ENCODE peak calls at places on chromosome 18, in seven cellular contexts. Q is neural progenitor cell, L is HCT116, E is GM23248, D is fibroblast of lung, V is mammary epithelial cell, O is K562. G is an unnamed sample. For H3K9me3, the result is how much of the 10 kb centered on the place peaks cover.

GRCh38 chr18:46821856-46822711 is 65.2 kb upstream of the ST8SIA5 start:
- DNase-seq in Q (no peak), L (no peak), E (no peak), D (no peak), V (no peak), O (no peak), G (no peak)

GRCh38 chr18:47032945-47033344 is 2.5 kb downstream of the ELOA2 start:
- DNase-seq in Q (no peak), L (no peak), E (no peak), D (no peak), V (no peak), O (no peak), G (no peak)

GRCh38 chr18:13562494-13563029 is 163.8 kb downstream of the FAM210A start:
- DNase-seq in Q (no peak), L (no peak), E (no peak), D (no peak), V (no peak), O (no peak), G (no peak)

GRCh38 chr18:34809697-34810096 is 99.6 kb downstream of the DTNA start:
- DNase-seq in Q (peak), L (peak), E (peak), D (peak), V (peak), O (peak), G (no peak)

GRCh38 chr18:75137346-75137877 is 71.5 kb downstream of the PTGR3 start:
- DNase-seq in Q (no peak), L (no peak), E (no peak), D (no peak), V (no peak), O (no peak), G (no peak)

GRCh38 chr18:3998698-3999333 is 456.3 kb downstream of the DLGAP1 start:
- DNase-seq in Q (peak), L (peak), E (peak), D (peak), V (peak), O (peak), G (no peak)

GRCh38 chr18:67511840-67512239 is 4.7 kb downstream of the DSEL start:
- DNase-seq in Q (no peak), L (no peak), E (no peak), D (no peak), V (no peak), O (no peak), G (no peak)

GRCh38 chr18:34965108-34965507 is 76.1 kb upstream of the MAPRE2 start:
- DNase-seq in Q (no peak), L (no peak), E (no peak), D (no peak), V (no peak), O (no peak), G (no peak)

GRCh38 chr18:67876866-67877265 is 360.3 kb upstream of the DSEL start:
- DNase-seq in Q (peak), L (no peak), E (no peak), D (no peak), V (no peak), O (no peak), G (no peak)

GRCh38 chr18:42048150-42048549 is 93.1 kb downstream of the PIK3C3 start:
- DNase-seq in Q (no peak), L (no peak), E (peak), D (peak), V (peak), O (no peak), G (no peak)

GRCh38 chr18:79611040-79611681 is 68.4 kb upstream of the CTDP1 start:
- DNase-seq in Q (no peak), L (peak), E (peak), D (peak), V (peak), O (peak), G (no peak)

GRCh38 chr18:46419391-46420141 is 237.5 kb downstream of the LOXHD1 start:
- DNase-seq in Q (peak), L (no peak), E (no peak), D (no peak), V (no peak), O (no peak), G (no peak)

GRCh38 chr18:460302-460701 is 40.2 kb downstream of the COLEC12 start:
- DNase-seq in Q (no peak), L (no peak), E (no peak), D (no peak), V (no peak), O (no peak), G (no peak)

GRCh38 chr18:7830468-7830867 is 263.4 kb downstream of the PTPRM start:
- DNase-seq in Q (no peak), L (peak), E (no peak), D (no peak), V (no peak), O (peak), G (no peak)

GRCh38 chr18:56036673-56037072 is 448.7 kb upstream of the TCF4 start:
- DNase-seq in Q (no peak), L (no peak), E (no peak), D (peak), V (no peak), O (no peak), G (no peak)

GRCh38 chr18:8933714-8934284 is 168.7 kb upstream of the NDUFV2 start:
- DNase-seq in Q (no peak), L (no peak), E (no peak), D (peak), V (no peak), O (no peak), G (no peak)

GRCh38 chr18:8936646-8937045 is 165.9 kb upstream of the NDUFV2 start:
- DNase-seq in Q (no peak), L (no peak), E (no peak), D (no peak), V (no peak), O (no peak), G (no peak)

GRCh38 chr18:8930990-8931648 is 171.4 kb upstream of the NDUFV2 start:
- DNase-seq in Q (no peak), L (no peak), E (no peak), D (peak), V (no peak), O (no peak), G (no peak)

GRCh38 chr18:8929381-8929780 is 173.1 kb upstream of the NDUFV2 start:
- DNase-seq in Q (no peak), L (no peak), E (peak), D (no peak), V (peak), O (no peak), G (no peak)

DNA sequence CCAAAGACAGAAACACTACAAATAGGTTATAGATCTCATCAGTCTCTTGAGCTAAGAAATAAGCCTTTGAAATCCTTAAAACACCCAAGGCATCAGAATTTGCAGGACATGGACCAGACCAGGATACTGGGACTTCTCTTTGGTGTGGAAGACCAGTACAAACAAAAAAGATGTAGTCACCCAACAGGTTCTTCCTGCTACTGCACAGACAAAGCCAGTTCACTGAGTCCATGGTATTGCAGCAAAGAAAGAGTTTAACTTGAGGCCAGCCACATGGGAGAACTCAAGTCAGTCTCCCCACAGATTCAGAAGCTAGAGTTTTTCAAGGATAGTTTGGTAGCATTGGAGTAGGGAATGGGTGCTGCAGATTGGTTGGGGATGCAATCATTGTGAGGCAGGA is 169.6 kb upstream of the NDUFV2 start:
- DNase-seq in Q (no peak), L (no peak), E (no peak), D (no peak), V (no peak), O (no peak), G (no peak)
- H3K9me3 ChIP-seq in Q (under half), L (under half), E (under half), D (under half), V (under half), O (under half), G (under half)

GRCh38 chr18:59273936-59274928 is 978 bp upstream of the RAX start:
- DNase-seq in Q (peak), L (no peak), E (no peak), D (no peak), V (no peak), O (no peak), G (no peak)
- TF ChIP-seq EZH2 in Q (no peak), L (no peak), E (no peak), D (no peak), V (no peak), O (no peak), G (no peak)

GRCh38 chr18:44265437-44265836 is 415.3 kb upstream of the SETBP1 start:
- DNase-seq in Q (no peak), L (no peak), E (no peak), D (no peak), V (no peak), O (no peak), G (no peak)

DNA sequence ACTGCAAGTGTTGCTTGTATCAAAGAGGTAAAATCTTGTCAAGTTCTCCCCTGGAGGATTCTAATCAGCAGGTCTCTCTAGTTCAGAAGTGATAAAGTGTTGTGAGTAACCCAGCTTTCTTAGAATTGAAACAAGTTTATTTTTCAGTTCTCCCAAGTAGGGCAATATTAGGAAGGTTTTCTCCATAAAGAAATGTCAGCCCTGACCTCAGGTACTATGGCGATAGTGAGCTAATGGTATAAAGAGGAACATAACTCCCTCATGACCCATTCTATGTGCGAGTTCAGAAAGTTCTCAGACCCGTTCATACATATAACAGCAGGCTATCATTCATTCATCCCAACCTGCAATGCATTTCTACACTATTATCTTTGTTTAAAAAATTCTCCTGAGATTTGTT is 421.1 kb upstream of the SETBP1 start:
- DNase-seq in Q (no peak), L (no peak), E (no peak), D (no peak), V (no peak), O (no peak), G (no peak)
- H3K9me3 ChIP-seq in Q (under half), L (under half), E (under half), D (under half), V (under half), O (under half), G (under half)

GRCh38 chr18:48453330-48454063 is 44.3 kb upstream of the ZBTB7C start:
- DNase-seq in Q (no peak), L (no peak), E (no peak), D (no peak), V (peak), O (no peak), G (no peak)
- TF ChIP-seq EZH2 in Q (no peak), L (no peak), E (no peak), D (no peak), V (no peak), O (no peak), G (no peak)

GRCh38 chr18:12376034-12376717 is 851 bp downstream of the AFG3L2 start:
- DNase-seq in Q (peak), L (no peak), E (peak), D (peak), V (peak), O (no peak), G (no peak)
- H3K9me3 ChIP-seq in Q (under half), L (under half), E (under half), D (under half), V (under half), O (under half), G (under half)

GRCh38 chr18:72869786-72870185 is 2.0 kb upstream of the NETO1 start:
- DNase-seq in Q (peak), L (no peak), E (no peak), D (no peak), V (no peak), O (no peak), G (no peak)

GRCh38 chr18:72867721-72868665 is at the start of gene NETO1:
- DNase-seq in Q (peak), L (no peak), E (no peak), D (no peak), V (peak), O (no peak), G (no peak)

GRCh38 chr18:72866572-72866900 is 1.3 kb downstream of the NETO1 start:
- DNase-seq in Q (no peak), L (no peak), E (no peak), D (no peak), V (peak), O (no peak), G (no peak)

GRCh38 chr18:72868666-72869661 is 1.2 kb upstream of the NETO1 start:
- DNase-seq in Q (peak), L (no peak), E (no peak), D (no peak), V (no peak), O (no peak), G (no peak)

DNA sequence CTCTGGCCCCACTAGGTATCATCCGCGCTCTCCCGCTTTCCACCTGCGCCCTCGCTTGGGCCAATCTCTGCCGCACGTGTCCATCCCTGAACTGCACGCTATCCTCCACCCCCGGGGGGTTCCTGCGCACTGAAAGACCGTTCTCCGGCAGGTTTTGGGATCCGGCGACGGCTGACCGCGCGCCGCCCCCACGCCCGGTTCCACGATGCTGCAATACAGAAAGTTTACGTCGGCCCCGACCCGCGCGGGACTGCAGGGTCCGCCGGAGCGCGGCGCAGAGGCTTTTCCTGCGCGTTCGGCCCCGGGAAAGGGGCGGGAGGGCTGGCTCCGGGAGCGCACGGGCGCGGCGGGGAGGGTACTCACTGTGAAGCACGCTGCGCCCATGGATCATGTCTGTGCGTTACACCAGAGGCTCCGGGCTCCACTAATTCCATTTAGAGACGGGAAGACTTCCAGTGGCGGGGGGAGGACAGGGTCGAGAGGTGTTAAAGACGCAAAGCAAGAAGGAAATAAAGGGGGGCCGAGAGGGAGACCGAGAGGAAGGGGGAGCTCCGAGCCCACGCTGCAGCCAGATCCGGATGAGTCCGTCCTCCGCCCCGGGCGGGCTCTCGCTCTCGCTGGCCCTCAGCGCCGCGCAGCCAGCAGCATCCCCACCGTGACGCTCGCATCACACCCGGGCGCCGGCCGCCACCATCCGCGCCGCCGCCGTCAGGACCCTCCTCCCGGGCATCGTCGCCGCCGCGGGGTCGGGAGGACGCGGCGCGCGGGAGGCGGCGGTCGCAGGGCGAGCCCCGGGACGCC is 686 bp downstream of the NETO1 start:
- DNase-seq in Q (peak), L (no peak), E (no peak), D (no peak), V (peak), O (no peak), G (no peak)
- TF ChIP-seq EZH2 in Q (peak), L (no peak), E (no peak), D (no peak), V (peak), O (no peak), G (peak)

GRCh38 chr18:78559584-78559983 is 420.0 kb upstream of the SALL3 start:
- DNase-seq in Q (no peak), L (no peak), E (no peak), D (no peak), V (no peak), O (no peak), G (no peak)
- H3K9me3 ChIP-seq in Q (under half), L (under half), E (under half), D (under half), V (under half), O (under half), G (under half)

GRCh38 chr18:22171263-22171838 is 2.0 kb downstream of the GATA6 start:
- DNase-seq in Q (peak), L (no peak), E (peak), D (no peak), V (no peak), O (no peak), G (no peak)
- TF ChIP-seq EZH2 in Q (peak), L (no peak), E (no peak), D (no peak), V (no peak), O (no peak), G (peak)

GRCh38 chr18:61738488-61738887 is 154.3 kb downstream of the RNF152 start:
- DNase-seq in Q (no peak), L (no peak), E (peak), D (peak), V (no peak), O (no peak), G (no peak)

GRCh38 chr18:61732854-61733253 is 160.0 kb downstream of the RNF152 start:
- DNase-seq in Q (no peak), L (no peak), E (peak), D (no peak), V (no peak), O (no peak), G (no peak)

GRCh38 chr18:61738042-61738441 is 154.8 kb downstream of the RNF152 start:
- DNase-seq in Q (no peak), L (no peak), E (no peak), D (peak), V (no peak), O (no peak), G (no peak)

GRCh38 chr18:61736168-61736567 is 156.6 kb downstream of the RNF152 start:
- DNase-seq in Q (no peak), L (no peak), E (no peak), D (no peak), V (no peak), O (no peak), G (no peak)

GRCh38 chr18:61735564-61736102 is 157.2 kb downstream of the RNF152 start:
- DNase-seq in Q (peak), L (no peak), E (no peak), D (no peak), V (no peak), O (no peak), G (no peak)
- H3K9me3 ChIP-seq in Q (under half), L (under half), E (under half), D (under half), V (under half), O (under half), G (under half)

GRCh38 chr18:66344227-66344626 is 259.7 kb downstream of the CDH19 start:
- DNase-seq in Q (no peak), L (no peak), E (no peak), D (no peak), V (no peak), O (no peak), G (no peak)

GRCh38 chr18:66346833-66347595 is 256.9 kb downstream of the CDH19 start:
- DNase-seq in Q (no peak), L (no peak), E (no peak), D (no peak), V (no peak), O (no peak), G (no peak)

GRCh38 chr18:66342577-66342976 is 261.3 kb downstream of the CDH19 start:
- DNase-seq in Q (no peak), L (no peak), E (no peak), D (no peak), V (no peak), O (no peak), G (no peak)
- TF ChIP-seq EZH2 in Q (no peak), L (no peak), E (no peak), D (no peak), V (no peak), O (no peak), G (no peak)

G was measured in SK-N-MC.